ENCODE peak calls at places on chromosomes 5 and 9, in four cellular contexts. I, Q, S and V are unnamed samples. For H3K36me3, the result is how much of the 10 kb centered on the place peaks cover.

GRCh38 chr9:27817747-27818146 is 244.5 kb upstream of the C9orf72 start:
- DNase-seq in Q (no peak), S (no peak), I (no peak), V (no peak)

GRCh38 chr9:94931725-94932124 is 205.2 kb downstream of the AOPEP start:
- DNase-seq in I (no peak), S (no peak), Q (no peak), V (no peak)

GRCh38 chr9:72334658-72335337 is 30.2 kb downstream of the ZFAND5 start:
- DNase-seq in S (no peak), Q (no peak), I (no peak), V (no peak)

GRCh38 chr5:162497455-162497854 is 429.9 kb downstream of the GABRG2 start:
- DNase-seq in I (no peak), Q (no peak), S (no peak), V (no peak)

GRCh38 chr9:2234371-2234893 is 219.3 kb downstream of the SMARCA2 start:
- DNase-seq in I (no peak), Q (no peak), S (no peak), V (no peak)

GRCh38 chr9:84556556-84556955 is 113.0 kb upstream of the NTRK2 start:
- DNase-seq in I (no peak), S (no peak), Q (no peak), V (no peak)

GRCh38 chr9:114006931-114007691 is 71.0 kb downstream of the AMBP start:
- DNase-seq in Q (no peak), I (no peak), S (peak), V (peak)

GRCh38 chr9:105117111-105117682 is 127.3 kb upstream of the SLC44A1 start:
- DNase-seq in Q (no peak), S (no peak), I (no peak), V (no peak)

GRCh38 chr5:132787076-132787475 is 10.0 kb upstream of the SEPTIN8 start:
- DNase-seq in Q (no peak), I (no peak), S (no peak), V (no peak)

DNA sequence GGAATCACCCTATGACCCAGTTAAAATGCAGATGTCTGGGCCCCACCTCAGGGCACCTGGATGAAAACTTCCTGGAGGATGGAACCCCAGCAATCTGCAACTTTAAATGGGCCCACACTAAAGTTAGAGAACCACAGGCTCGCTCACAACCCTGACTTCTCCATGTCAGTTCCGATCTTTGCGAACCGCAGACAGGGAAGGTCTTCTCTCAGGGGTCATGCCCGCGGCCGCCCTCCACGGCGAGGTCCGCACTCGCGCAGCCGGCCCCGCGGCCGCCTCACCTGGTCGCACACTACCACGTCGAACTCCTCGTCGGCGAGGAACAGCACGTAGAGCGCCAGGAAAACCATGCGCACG is 498 bp downstream of the ALG2 start:
- DNase-seq in I (no peak), S (no peak), Q (no peak), V (no peak)
- TF ChIP-seq POLR2AphosphoS5 in I (no peak), S (no peak), Q (no peak), V (no peak)

DNA sequence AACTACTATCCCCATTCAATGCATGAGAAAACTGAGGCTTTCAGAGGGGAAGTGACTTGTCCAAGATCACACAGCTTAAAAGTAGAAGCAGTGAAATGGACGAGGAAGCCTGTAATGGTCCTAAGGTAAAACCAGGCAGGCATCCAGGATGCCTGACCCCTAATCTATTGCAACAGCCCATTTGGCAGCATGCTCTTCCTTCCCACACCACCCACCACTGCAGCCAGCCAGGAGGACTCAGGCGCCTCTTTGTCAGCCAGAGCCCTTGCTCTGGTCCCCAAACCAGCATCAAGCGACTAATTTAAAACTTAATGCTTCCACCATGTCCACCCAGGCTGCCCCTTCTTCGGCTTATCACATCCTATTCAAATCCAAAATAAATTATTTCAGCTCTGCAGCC is 541.6 kb downstream of the CDK5RAP2 start:
- DNase-seq in S (no peak), Q (no peak), I (no peak), V (no peak)
- H3K36me3 ChIP-seq in S (under half), Q (under half), I (under half), V (under half)

DNA sequence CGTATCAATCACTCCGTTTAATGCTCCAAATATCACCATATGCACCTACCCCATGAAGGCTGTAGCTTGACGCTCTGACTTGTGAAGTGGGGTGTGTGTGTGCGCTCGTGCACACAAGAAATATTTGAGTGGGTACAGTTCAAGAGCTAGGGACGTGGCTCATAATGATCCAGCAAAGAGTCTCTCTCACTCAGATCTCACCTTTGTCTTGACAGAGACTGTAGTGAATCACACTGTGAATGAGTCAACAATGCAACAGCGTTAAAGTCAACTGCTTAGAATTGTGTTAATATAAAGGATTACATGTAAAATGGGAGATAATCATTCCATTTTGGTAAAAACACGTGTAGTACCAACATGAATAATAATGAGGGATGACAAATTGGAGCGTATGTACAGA is 119.4 kb downstream of the MED27 start:
- DNase-seq in Q (no peak), S (no peak), I (no peak), V (no peak)
- H3K27ac ChIP-seq in Q (no peak), S (no peak), I (no peak), V (no peak)

DNA sequence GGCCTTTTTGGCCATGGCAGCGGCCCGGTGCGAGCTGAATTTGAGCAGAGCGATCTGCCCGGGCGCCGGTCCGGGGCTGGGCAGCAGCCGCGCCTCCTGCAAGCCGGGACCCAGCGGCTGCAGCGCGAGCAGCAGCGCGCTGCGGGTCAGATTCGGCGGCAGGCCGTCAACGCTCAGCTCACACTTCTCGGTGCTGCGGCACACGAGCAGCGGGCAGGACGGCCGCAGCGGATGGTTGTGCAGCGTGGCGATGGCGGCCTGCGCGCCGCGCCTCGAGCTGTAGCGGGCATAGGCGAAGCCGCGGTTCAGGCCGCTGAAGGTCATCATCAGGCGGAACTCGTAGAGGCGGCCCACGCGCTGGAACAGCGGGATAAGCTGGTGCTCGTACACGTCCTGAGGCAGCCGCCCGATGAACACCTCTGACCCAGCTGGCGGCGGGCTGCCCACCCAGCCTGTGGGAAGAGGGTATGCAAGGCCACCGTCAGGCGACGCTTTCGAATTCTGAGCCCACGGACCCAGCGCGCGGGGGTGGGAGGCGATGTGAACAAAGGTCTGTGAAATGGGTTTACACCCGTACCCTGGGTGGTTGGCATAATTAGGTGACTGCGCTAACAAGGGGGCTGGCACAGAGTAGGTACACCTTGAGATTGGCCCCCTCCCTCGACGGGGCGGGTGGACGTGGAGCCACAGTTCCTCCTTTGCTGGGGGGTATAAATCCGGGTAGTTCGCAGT is 755 bp downstream of the DND1 start:
- DNase-seq in Q (no peak), I (peak), S (no peak), V (peak)
- TF ChIP-seq POLR2AphosphoS5 in Q (no peak), I (no peak), S (no peak), V (no peak)

GRCh38 chr9:133361507-133362092 is 5.2 kb downstream of the SURF2 start:
- DNase-seq in Q (no peak), S (no peak), I (no peak), V (no peak)
- H3K36me3 ChIP-seq in Q (half or more), S (half or more), I (under half), V (under half)

DNA sequence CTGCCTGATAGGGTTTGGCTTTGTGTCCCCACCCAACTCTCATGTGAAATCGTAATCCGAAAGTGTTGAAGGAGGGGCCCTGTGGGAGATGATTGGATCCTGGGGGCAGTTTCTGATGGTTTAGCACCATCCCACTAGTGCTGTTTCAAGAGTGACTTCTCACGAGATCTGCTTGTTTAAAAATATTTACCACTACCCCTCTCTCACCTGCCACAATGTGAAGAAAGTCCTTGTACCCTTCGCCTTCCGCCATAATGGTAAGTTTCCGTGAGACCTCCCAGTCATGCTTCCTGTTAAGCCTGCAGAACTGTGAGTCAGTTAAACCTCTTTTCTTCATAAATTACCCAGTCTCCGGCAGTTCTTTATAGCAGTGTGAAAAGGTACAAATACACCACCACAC is 2.7 kb upstream of the RFX3 start:
- DNase-seq in Q (no peak), S (no peak), I (no peak), V (no peak)
- H3K27ac ChIP-seq in Q (no peak), S (no peak), I (peak), V (peak)

GRCh38 chr5:52837068-52837467 is 49.4 kb downstream of the ITGA1 start:
- DNase-seq in I (peak), S (no peak), Q (no peak), V (no peak)
- TF ChIP-seq POLR2AphosphoS5 in I (no peak), S (peak), Q (no peak), V (no peak)

GRCh38 chr9:129812385-129812784 is 9.4 kb downstream of the TOR1B start:
- DNase-seq in S (no peak), I (no peak), Q (no peak), V (no peak)

GRCh38 chr9:129815278-129815677 is 8.7 kb downstream of the TOR1A start:
- DNase-seq in Q (no peak), I (no peak), S (no peak), V (peak)

GRCh38 chr9:129813661-129814060 is 10.3 kb downstream of the TOR1A start:
- DNase-seq in S (no peak), I (no peak), Q (no peak), V (no peak)

GRCh38 chr9:129814432-129815223 is 9.3 kb downstream of the TOR1A start:
- DNase-seq in S (no peak), Q (no peak), I (no peak), V (peak)

GRCh38 chr9:129816501-129817435 is 7.2 kb downstream of the TOR1A start:
- DNase-seq in I (no peak), Q (no peak), S (no peak), V (peak)
- H3K36me3 ChIP-seq in I (under half), Q (under half), S (half or more), V (half or more)

GRCh38 chr9:36501727-36502126 is 71.0 kb upstream of the MELK start:
- DNase-seq in I (no peak), S (no peak), Q (no peak), V (no peak)
- H3K27ac ChIP-seq in I (no peak), S (no peak), Q (no peak), V (no peak)

GRCh38 chr9:38009035-38009501 is 60.0 kb downstream of the SHB start:
- DNase-seq in S (no peak), I (no peak), Q (no peak), V (no peak)

GRCh38 chr9:38009990-38010389 is 59.0 kb downstream of the SHB start:
- DNase-seq in Q (no peak), S (no peak), I (no peak), V (no peak)

GRCh38 chr9:38006981-38007380 is 62.0 kb downstream of the SHB start:
- DNase-seq in I (no peak), Q (no peak), S (no peak), V (no peak)

GRCh38 chr9:38006163-38006562 is 62.9 kb downstream of the SHB start:
- DNase-seq in S (peak), I (no peak), Q (no peak), V (no peak)

DNA sequence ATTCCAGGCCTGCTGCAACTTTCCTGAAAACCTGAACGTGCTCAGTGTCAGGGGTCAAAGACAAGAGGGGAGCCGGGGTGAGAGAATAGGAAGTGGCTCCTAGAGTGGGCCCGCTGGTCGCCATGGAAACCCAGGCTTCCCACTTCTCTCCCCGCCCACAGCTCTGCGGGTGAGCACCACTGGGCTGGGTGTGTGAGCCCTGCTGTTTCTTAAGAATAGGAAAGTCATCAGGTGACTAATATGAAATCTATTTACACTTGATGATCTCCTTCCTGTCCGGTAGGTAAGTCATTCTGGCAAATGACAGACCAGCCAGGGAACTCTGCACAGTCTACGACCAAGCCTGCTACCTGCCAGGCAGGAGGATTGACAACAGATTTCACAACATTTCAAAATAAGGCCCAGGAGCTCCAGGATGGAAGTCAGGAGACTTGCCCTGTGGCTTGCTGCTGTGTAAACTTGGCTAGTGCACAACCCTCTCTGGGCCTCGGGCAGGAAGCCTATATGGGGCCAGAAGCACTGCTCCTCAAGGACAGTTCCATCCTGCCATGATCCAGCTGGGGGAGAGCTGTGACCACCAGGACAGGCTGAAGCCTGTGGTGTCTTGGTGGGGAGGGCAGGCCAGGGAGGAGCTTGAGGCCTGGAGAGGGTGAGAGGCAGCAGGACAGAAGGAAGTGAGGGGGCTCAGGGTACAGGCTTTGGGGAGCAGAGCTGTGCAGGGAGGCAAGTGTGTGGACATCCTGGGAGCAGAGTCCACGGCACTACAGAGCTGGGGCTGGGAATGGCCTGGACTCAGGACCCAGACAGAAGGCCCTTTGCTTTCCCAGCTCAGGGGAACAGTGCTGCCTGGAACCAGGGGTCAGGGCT is 60.6 kb downstream of the SHB start:
- DNase-seq in Q (peak), I (peak), S (peak), V (no peak)
- TF ChIP-seq POLR2AphosphoS5 in Q (peak), I (peak), S (peak), V (peak)